ENCODE peak calls at places on chromosomes 11 and 22, in four cellular contexts. One of them, this sample, is unnamed.
A peak's percentile ranks its signal among the peaks of the same experiment; 100 is the strongest.

GRCh38 chr22:41564563-41564962 is 3.8 kb downstream of the CSDC2 start:
- DNase-seq in thyroid gland: no peak
- DNase-seq in K562: no peak
- DNase-seq in Peyer's patch: peak; percentile 10
- DNase-seq in this sample: no peak

GRCh38 chr11:109033627-109034340 is 368.9 kb downstream of the DDX10 start:
- DNase-seq in thyroid gland: no peak
- DNase-seq in K562: no peak
- DNase-seq in Peyer's patch: no peak
- DNase-seq in this sample: no peak

GRCh38 chr11:129643031-129643721 is 172.5 kb upstream of the TMEM45B start:
- DNase-seq in K562: no peak
- DNase-seq in thyroid gland: no peak
- DNase-seq in Peyer's patch: no peak
- DNase-seq in this sample: no peak

GRCh38 chr22:30226192-30226832 is 20.2 kb downstream of the LIF start:
- DNase-seq in thyroid gland: no peak
- DNase-seq in K562: no peak
- DNase-seq in Peyer's patch: no peak
- DNase-seq in this sample: no peak

GRCh38 chr11:396511-396947 is 2.5 kb downstream of the PKP3 start:
- DNase-seq in Peyer's patch: no peak
- DNase-seq in K562: no peak
- DNase-seq in thyroid gland: no peak
- DNase-seq in this sample: no peak

GRCh38 chr11:66717925-66718319 is 11.1 kb downstream of the SPTBN2 start:
- DNase-seq in Peyer's patch: peak; percentile 47
- DNase-seq in K562: no peak
- DNase-seq in thyroid gland: no peak
- DNase-seq in this sample: no peak

GRCh38 chr22:50341977-50342650 is 1.0 kb upstream of the PPP6R2 start:
- DNase-seq in K562: peak; percentile 67
- DNase-seq in Peyer's patch: peak; percentile 89
- DNase-seq in thyroid gland: peak; percentile 87
- DNase-seq in this sample: peak; percentile 92

GRCh38 chr22:19522190-19522880 is 1.9 kb downstream of the CLDN5 start:
- DNase-seq in K562: no peak
- DNase-seq in Peyer's patch: no peak
- DNase-seq in thyroid gland: peak; percentile 42
- DNase-seq in this sample: no peak

GRCh38 chr11:29093416-29093815 is 923.4 kb downstream of the KCNA4 start:
- DNase-seq in thyroid gland: no peak
- DNase-seq in K562: no peak
- DNase-seq in Peyer's patch: no peak
- DNase-seq in this sample: no peak

GRCh38 chr11:394034-394857 is at the start of gene PKP3:
- DNase-seq in K562: peak; percentile 89
- DNase-seq in thyroid gland: peak; percentile 92
- DNase-seq in Peyer's patch: peak; percentile 95
- DNase-seq in this sample: peak; percentile 93

GRCh38 chr22:19292262-19293230 is 1.0 kb upstream of the CLTCL1 start:
- DNase-seq in Peyer's patch: no peak
- DNase-seq in thyroid gland: peak; percentile 29
- DNase-seq in K562: peak; percentile 47
- DNase-seq in this sample: peak; percentile 18

GRCh38 chr11:132607575-132607974 is 924.7 kb downstream of the OPCML start:
- DNase-seq in thyroid gland: no peak
- DNase-seq in K562: no peak
- DNase-seq in Peyer's patch: no peak
- DNase-seq in this sample: no peak

GRCh38 chr11:59551651-59552521 is 40.5 kb downstream of the OR4D9 start:
- DNase-seq in K562: peak; percentile 47
- DNase-seq in Peyer's patch: no peak
- DNase-seq in thyroid gland: no peak
- DNase-seq in this sample: no peak

GRCh38 chr11:37812281-37812880 is 1214.3 kb upstream of the RAG2 start:
- DNase-seq in K562: no peak
- DNase-seq in Peyer's patch: peak; percentile 34
- DNase-seq in thyroid gland: no peak
- DNase-seq in this sample: no peak

GRCh38 chr11:12222099-12222751 is 111.8 kb downstream of the MICAL2 start:
- DNase-seq in K562: no peak
- DNase-seq in Peyer's patch: peak; percentile 70
- DNase-seq in thyroid gland: no peak
- DNase-seq in this sample: peak; percentile 69
- TF ChIP-seq POLR2A in K562: no peak
- TF ChIP-seq POLR2A in Peyer's patch: no peak
- TF ChIP-seq POLR2A in thyroid gland: no peak
- TF ChIP-seq POLR2A in this sample: no peak

DNA sequence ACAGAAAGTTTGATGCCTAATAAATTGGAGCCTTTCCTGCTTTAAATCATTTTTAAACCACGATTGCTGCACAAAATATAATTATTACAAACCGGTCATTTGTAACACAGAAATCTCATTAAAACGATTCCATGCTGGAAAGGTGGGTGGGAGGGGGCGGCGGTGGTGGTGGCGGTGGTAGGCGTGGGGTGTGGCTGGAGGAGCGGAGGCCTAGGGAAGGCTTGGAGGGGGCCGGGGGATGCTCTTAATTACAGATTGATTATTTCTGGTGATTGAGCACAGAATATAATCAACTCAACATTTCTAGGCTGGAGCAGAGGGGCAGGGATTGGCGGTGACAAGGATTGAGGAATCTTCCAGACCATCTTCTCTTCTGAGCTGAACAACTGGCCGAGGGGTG is 157.5 kb downstream of the TRIM29 start:
- DNase-seq in thyroid gland: no peak
- DNase-seq in Peyer's patch: no peak
- DNase-seq in K562: no peak
- DNase-seq in this sample: no peak
- TF ChIP-seq CTCF in thyroid gland: no peak
- TF ChIP-seq CTCF in Peyer's patch: no peak
- TF ChIP-seq CTCF in K562: no peak
- TF ChIP-seq CTCF in this sample: no peak

GRCh38 chr11:76668362-76669155 is 2.0 kb downstream of the LRRC32 start:
- DNase-seq in K562: no peak
- DNase-seq in Peyer's patch: peak; percentile 30
- DNase-seq in thyroid gland: no peak
- DNase-seq in this sample: peak; percentile 6
- H3K27ac ChIP-seq in K562: no peak overlapping the region
- H3K27ac ChIP-seq in Peyer's patch: peak overlapping the region; percentile 73
- H3K27ac ChIP-seq in thyroid gland: no peak overlapping the region
- H3K27ac ChIP-seq in this sample: peak overlapping the region; percentile 39

GRCh38 chr11:35208795-35209194 is 69.8 kb downstream of the CD44 start:
- DNase-seq in Peyer's patch: no peak
- DNase-seq in K562: no peak
- DNase-seq in thyroid gland: no peak
- DNase-seq in this sample: no peak

GRCh38 chr11:35211952-35212351 is 73.0 kb downstream of the CD44 start:
- DNase-seq in K562: no peak
- DNase-seq in thyroid gland: no peak
- DNase-seq in Peyer's patch: no peak
- DNase-seq in this sample: no peak

GRCh38 chr11:35214181-35214770 is 75.3 kb downstream of the CD44 start:
- DNase-seq in thyroid gland: no peak
- DNase-seq in K562: no peak
- DNase-seq in Peyer's patch: no peak
- DNase-seq in this sample: no peak

GRCh38 chr11:35207471-35208403 is 68.8 kb downstream of the CD44 start:
- DNase-seq in Peyer's patch: no peak
- DNase-seq in K562: no peak
- DNase-seq in thyroid gland: no peak
- DNase-seq in this sample: no peak

GRCh38 chr11:35210886-35211546 is 72.0 kb downstream of the CD44 start:
- DNase-seq in Peyer's patch: no peak
- DNase-seq in K562: no peak
- DNase-seq in thyroid gland: no peak
- DNase-seq in this sample: no peak
- TF ChIP-seq POLR2A in Peyer's patch: no peak
- TF ChIP-seq POLR2A in K562: no peak
- TF ChIP-seq POLR2A in thyroid gland: no peak
- TF ChIP-seq POLR2A in this sample: no peak